ENCODE peak calls at places on chromosomes 2 and 18, in five cellular contexts. R is hepatocyte; F is activated T-cell treated with anti-CD3 and anti-CD28 coated beads, Interleukin-2, amount 50 U/mL, for 24 hours; E is Peyer's patch; X is heart left ventricle. L is an unnamed sample.

GRCh38 chr2:138030459-138030858 is 66.2 kb downstream of the HNMT start:
- DNase-seq in R (no peak), F (no peak), E (no peak), X (no peak), L (no peak)

GRCh38 chr2:132383956-132384355 is 32.6 kb upstream of the GPR39 start:
- DNase-seq in R (no peak), F (no peak), E (no peak), X (no peak), L (no peak)

GRCh38 chr18:74896390-74896991 is 298.8 kb downstream of the ZNF407 start:
- DNase-seq in R (peak), F (no peak), E (peak), X (peak), L (no peak)

GRCh38 chr2:16632615-16633014 is 33.0 kb downstream of the CYRIA start:
- DNase-seq in R (no peak), F (no peak), E (no peak), X (no peak), L (no peak)

GRCh38 chr2:54771166-54771565 is 47.7 kb downstream of the EML6 start:
- DNase-seq in R (no peak), F (no peak), E (no peak), X (no peak), L (no peak)

GRCh38 chr2:134718095-134718955 is 475 bp downstream of the TMEM163 start:
- DNase-seq in R (peak), F (peak), E (peak), X (no peak), L (no peak)

GRCh38 chr2:191724015-191724414 is 46.1 kb downstream of the NABP1 start:
- DNase-seq in R (no peak), F (no peak), E (no peak), X (no peak), L (no peak)

GRCh38 chr2:129466389-129466788 is 513.1 kb upstream of the RAB6C start:
- DNase-seq in R (no peak), F (no peak), E (no peak), X (no peak), L (no peak)

GRCh38 chr2:8720741-8721140 is 38.9 kb downstream of the ID2 start:
- DNase-seq in R (no peak), F (no peak), E (no peak), X (no peak), L (no peak)

GRCh38 chr2:239443666-239444567 is 43.1 kb upstream of the HDAC4 start:
- DNase-seq in R (no peak), F (peak), E (no peak), X (no peak), L (no peak)

GRCh38 chr2:29063646-29064372 is 10.5 kb downstream of the PCARE start:
- DNase-seq in R (no peak), F (no peak), E (no peak), X (no peak), L (no peak)

GRCh38 chr2:11805920-11806319 is 59.5 kb downstream of the LPIN1 start:
- DNase-seq in R (no peak), F (no peak), E (no peak), X (no peak), L (no peak)

GRCh38 chr2:68832161-68832869 is 38.9 kb downstream of the BMP10 start:
- DNase-seq in R (peak), F (peak), E (peak), X (peak), L (peak)

GRCh38 chr2:45128580-45128997 is 119.3 kb upstream of the SIX2 start:
- DNase-seq in R (peak), F (no peak), E (no peak), X (peak), L (no peak)

GRCh38 chr2:238916176-238916874 is 68.4 kb downstream of the TWIST2 start:
- DNase-seq in R (no peak), F (no peak), E (peak), X (no peak), L (peak)

GRCh38 chr2:86744152-86744551 is 24.1 kb downstream of the RMND5A start:
- DNase-seq in R (no peak), F (no peak), E (no peak), X (no peak), L (no peak)